ENCODE peak calls at places on chromosomes 3 and 15, in eight cellular contexts. V is adrenal gland; O is colonic mucosa; W is PC-3; Z is cardiac muscle cell; J is CD4-positive, CD25-positive, alpha-beta regulatory T cell; U is adipocyte; C is HepG2. S is an unnamed sample.

GRCh38 chr15:70415330-70415884 is 317.7 kb upstream of the TLE3 start:
- DNase-seq in W (no peak), J (no peak), Z (no peak), O (peak; percentile 25), C (no peak), U (no peak), V (no peak), S (no peak)

GRCh38 chr3:184737641-184738518 is 26.0 kb upstream of the MAGEF1 start:
- DNase-seq in C (no peak), O (no peak), U (peak; percentile 64), V (no peak), J (no peak), W (peak; percentile 94), Z (peak; percentile 85), S (no peak)

GRCh38 chr3:39639344-39640236 is 169.8 kb upstream of the MYRIP start:
- DNase-seq in W (peak; percentile 94), O (no peak), J (no peak), C (peak; percentile 40), V (peak; percentile 73), Z (peak; percentile 94), U (peak; percentile 94), S (no peak)

GRCh38 chr15:86178845-86179244 is 99.2 kb downstream of the AGBL1 start:
- DNase-seq in U (no peak), J (no peak), Z (no peak), O (no peak), C (no peak), V (no peak), W (no peak), S (no peak)

GRCh38 chr15:56040081-56041035 is 46.9 kb upstream of the NEDD4 start:
- DNase-seq in C (peak; percentile 80), O (peak; percentile 49), Z (peak; percentile 96), W (peak; percentile 85), J (no peak), U (peak; percentile 96), V (peak; percentile 88), S (peak; percentile 29)

GRCh38 chr15:66748320-66748779 is 46.3 kb downstream of the SMAD6 start:
- DNase-seq in W (peak; percentile 80), J (no peak), V (no peak), C (no peak), O (no peak), U (peak; percentile 80), Z (peak; percentile 44), S (no peak)

GRCh38 chr3:11306815-11307589 is 34.8 kb downstream of the ATG7 start:
- DNase-seq in C (no peak), J (no peak), W (no peak), O (no peak), V (peak; percentile 51), U (no peak), Z (peak; percentile 66), S (no peak)

GRCh38 chr15:90598053-90598577 is 68.4 kb downstream of the CRTC3 start:
- DNase-seq in W (no peak), U (no peak), Z (peak; percentile 16), O (peak; percentile 84), V (peak; percentile 61), C (peak; percentile 40), J (no peak), S (peak; percentile 72)

GRCh38 chr15:39286706-39287105 is 294.2 kb upstream of the THBS1 start:
- DNase-seq in J (no peak), W (peak; percentile 5), C (no peak), U (no peak), O (no peak), Z (no peak), V (no peak), S (no peak)

GRCh38 chr15:31371520-31372240 is 45.0 kb downstream of the KLF13 start:
- DNase-seq in V (no peak), C (no peak), O (no peak), U (no peak), W (no peak), J (no peak), Z (no peak), S (no peak)
- H3K4me1 ChIP-seq in V (peaks cover 6% of the 10 kb centered on the region), C (no peaks in the 10 kb centered on the region), O (peaks cover 18% of the 10 kb centered on the region), U (peaks cover 65% of the 10 kb centered on the region), W (no peaks in the 10 kb centered on the region), J (peaks cover 88% of the 10 kb centered on the region), Z (peaks cover 17% of the 10 kb centered on the region), S (peaks cover 24% of the 10 kb centered on the region)

GRCh38 chr15:78619022-78619950 is 1.5 kb downstream of the CHRNA3 start:
- DNase-seq in U (no peak), W (no peak), J (no peak), O (no peak), V (no peak), C (no peak), Z (no peak), S (no peak)

GRCh38 chr15:78620839-78621421 is at the start of gene CHRNA3:
- DNase-seq in J (no peak), Z (no peak), U (no peak), O (no peak), V (no peak), C (no peak), W (no peak), S (no peak)

GRCh38 chr15:78623786-78624497 is 3.1 kb upstream of the CHRNA3 start:
- DNase-seq in V (no peak), O (no peak), W (no peak), C (no peak), U (no peak), Z (no peak), J (no peak), S (no peak)

GRCh38 chr15:78620021-78620838 is 566 bp downstream of the CHRNA3 start:
- DNase-seq in U (peak; percentile 36), O (no peak), Z (peak; percentile 15), V (no peak), W (no peak), C (no peak), J (no peak), S (no peak)

GRCh38 chr15:78621810-78622402 is 1.1 kb upstream of the CHRNA3 start:
- DNase-seq in C (no peak), J (no peak), U (no peak), V (no peak), Z (no peak), W (no peak), O (no peak), S (no peak)
- H3K4me1 ChIP-seq in C (no peaks in the 10 kb centered on the region), J (peaks cover 7% of the 10 kb centered on the region), U (peaks cover 5% of the 10 kb centered on the region), V (no peaks in the 10 kb centered on the region), Z (no peaks in the 10 kb centered on the region), W (no peaks in the 10 kb centered on the region), O (no peaks in the 10 kb centered on the region), S (peaks cover 9% of the 10 kb centered on the region)

GRCh38 chr3:101900316-101900715 is 51.0 kb downstream of the NFKBIZ start:
- DNase-seq in V (no peak), Z (no peak), C (no peak), W (no peak), J (no peak), U (no peak), O (no peak), S (no peak)
- H3K4me1 ChIP-seq in V (no peaks in the 10 kb centered on the region), Z (no peaks in the 10 kb centered on the region), C (no peaks in the 10 kb centered on the region), W (peaks cover 23% of the 10 kb centered on the region), J (no peaks in the 10 kb centered on the region), U (peaks cover 12% of the 10 kb centered on the region), O (no peaks in the 10 kb centered on the region), S (no peaks in the 10 kb centered on the region)

DNA sequence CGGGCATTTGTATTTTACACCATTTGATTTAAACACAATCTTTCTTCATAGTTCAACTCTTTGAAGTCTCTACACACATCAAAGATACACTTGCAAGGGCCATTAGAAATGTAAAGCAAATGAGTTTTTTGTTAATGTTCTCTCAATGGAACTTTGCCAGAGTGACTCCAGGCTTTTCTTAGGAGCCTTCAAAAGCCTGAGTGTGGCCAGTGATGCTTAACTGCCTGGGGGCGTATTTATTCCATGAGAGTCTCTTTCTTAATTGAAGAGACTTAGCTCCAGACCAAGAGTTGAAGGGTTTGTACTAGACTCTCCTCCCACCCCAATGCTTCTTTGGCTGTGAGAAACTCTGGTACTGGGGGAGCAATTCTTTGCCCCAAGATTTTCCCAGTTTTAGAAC is 48.6 kb upstream of the PTX3 start:
- DNase-seq in J (no peak), O (no peak), C (no peak), Z (no peak), V (no peak), U (no peak), W (peak; percentile 13), S (no peak)
- H3K4me1 ChIP-seq in J (no peaks in the 10 kb centered on the region), O (no peaks in the 10 kb centered on the region), C (no peaks in the 10 kb centered on the region), Z (no peaks in the 10 kb centered on the region), V (peaks cover 8% of the 10 kb centered on the region), U (peaks cover 32% of the 10 kb centered on the region), W (peaks cover 19% of the 10 kb centered on the region), S (no peaks in the 10 kb centered on the region)

GRCh38 chr3:50249459-50249858 is 13.5 kb downstream of the GNAI2 start:
- DNase-seq in W (no peak), V (no peak), J (no peak), O (no peak), Z (no peak), U (no peak), C (no peak), S (no peak)

GRCh38 chr3:50254577-50255250 is 14.2 kb upstream of the SEMA3B start:
- DNase-seq in O (no peak), C (no peak), U (peak; percentile 19), J (no peak), V (peak; percentile 72), W (no peak), Z (peak; percentile 75), S (peak; percentile 82)

GRCh38 chr3:50248387-50248786 is 12.4 kb downstream of the GNAI2 start:
- DNase-seq in U (peak; percentile 61), W (peak; percentile 81), C (no peak), J (no peak), V (peak; percentile 68), O (peak; percentile 69), Z (no peak), S (peak; percentile 63)

GRCh38 chr3:50250514-50250913 is 14.5 kb downstream of the GNAI2 start:
- DNase-seq in U (no peak), W (no peak), J (no peak), V (no peak), O (no peak), Z (no peak), C (no peak), S (no peak)

DNA sequence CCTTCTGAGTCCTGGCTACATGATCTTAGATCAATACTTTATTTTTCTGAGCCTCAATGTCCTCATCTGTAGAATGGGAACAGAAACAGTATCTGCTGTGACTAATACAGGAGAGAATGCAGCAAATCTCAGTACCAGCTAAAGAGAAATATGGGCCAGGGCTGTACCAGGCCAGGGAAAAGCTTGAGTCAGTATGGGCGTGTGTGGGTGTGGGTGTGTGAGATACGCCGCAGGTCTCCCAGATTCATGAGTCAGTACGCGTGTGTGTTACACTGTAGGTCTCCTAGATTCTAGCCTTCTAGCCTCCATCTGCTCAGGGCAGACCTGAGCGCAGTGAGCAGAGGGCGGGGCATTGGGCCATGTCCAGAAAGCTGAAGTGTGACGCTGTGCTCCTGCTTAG is 15.2 kb downstream of the GNAI2 start:
- DNase-seq in V (peak; percentile 61), W (peak; percentile 96), U (no peak), C (no peak), Z (peak; percentile 73), J (no peak), O (no peak), S (no peak)
- H3K4me1 ChIP-seq in V (peaks cover 24% of the 10 kb centered on the region), W (peaks cover 50% of the 10 kb centered on the region), U (peaks cover 51% of the 10 kb centered on the region), C (peaks cover 16% of the 10 kb centered on the region), Z (peaks cover 7% of the 10 kb centered on the region), J (peaks cover 59% of the 10 kb centered on the region), O (peaks cover 4% of the 10 kb centered on the region), S (peaks cover 95% of the 10 kb centered on the region)

S was measured in heart left ventricle.